ENCODE peak calls at places on chromosomes 3 and 15, in five cellular contexts. H, I, S, G and O are unnamed samples.
A peak's percentile ranks its signal among the peaks of the same experiment; 100 is the strongest.

GRCh38 chr15:56428821-56429458 is 36.0 kb downstream of the MNS1 start:
- DNase-seq in H (peak; percentile 49), I (no peak), S (no peak), G (peak; percentile 68), O (peak; percentile 52)

GRCh38 chr15:31265871-31266711 is 60.5 kb upstream of the KLF13 start:
- DNase-seq in H (no peak), I (peak; percentile 59), S (peak; percentile 59), G (peak; percentile 95), O (no peak)

GRCh38 chr15:68098465-68098864 is 44.4 kb downstream of the PIAS1 start:
- DNase-seq in H (no peak), I (no peak), S (no peak), G (peak; percentile 53), O (no peak)

GRCh38 chr3:9681723-9682081 is 21.9 kb upstream of the CPNE9 start:
- DNase-seq in H (no peak), I (peak; percentile 55), S (no peak), G (no peak), O (no peak)

GRCh38 chr3:113261996-113262665 is 50.8 kb downstream of the BOC start:
- DNase-seq in H (no peak), I (no peak), S (no peak), G (no peak), O (no peak)

GRCh38 chr3:71433631-71434030 is 149.9 kb downstream of the FOXP1 start:
- DNase-seq in H (no peak), I (no peak), S (no peak), G (no peak), O (no peak)

GRCh38 chr3:186070123-186070522 is 38.8 kb downstream of the ETV5 start:
- DNase-seq in H (no peak), I (no peak), S (no peak), G (no peak), O (no peak)

GRCh38 chr3:65785065-65785645 is 253.6 kb downstream of the MAGI1 start:
- DNase-seq in H (peak; percentile 73), I (no peak), S (no peak), G (peak; percentile 57), O (peak; percentile 85)

GRCh38 chr3:148203263-148204010 is 494.3 kb upstream of the AGTR1 start:
- DNase-seq in H (no peak), I (no peak), S (no peak), G (no peak), O (no peak)

GRCh38 chr3:58059349-58060321 is 51.4 kb downstream of the FLNB start:
- DNase-seq in H (peak; percentile 74), I (peak; percentile 34), S (no peak), G (no peak), O (no peak)

GRCh38 chr3:118943597-118943996 is 91.0 kb downstream of the IGSF11 start:
- DNase-seq in H (no peak), I (no peak), S (no peak), G (no peak), O (no peak)

GRCh38 chr3:103218146-103218545 is 783.3 kb downstream of the ZPLD1 start:
- DNase-seq in H (no peak), I (no peak), S (no peak), G (no peak), O (no peak)

GRCh38 chr3:184651945-184652344 is 59.9 kb downstream of the MAGEF1 start:
- DNase-seq in H (no peak), I (peak; percentile 31), S (no peak), G (no peak), O (no peak)

GRCh38 chr3:108099679-108100428 is 9.0 kb upstream of the CD47 start:
- DNase-seq in H (no peak), I (no peak), S (no peak), G (no peak), O (no peak)

GRCh38 chr3:146396792-146397191 is 72.6 kb downstream of the PLSCR2 start:
- DNase-seq in H (peak; percentile 77), I (no peak), S (no peak), G (no peak), O (no peak)

GRCh38 chr15:93706881-93707280 is 524.5 kb upstream of the MCTP2 start:
- DNase-seq in H (no peak), I (no peak), S (no peak), G (no peak), O (no peak)

GRCh38 chr3:99176169-99176964 is 274.9 kb upstream of the DCBLD2 start:
- DNase-seq in H (no peak), I (no peak), S (no peak), G (no peak), O (no peak)

GRCh38 chr15:67880651-67881182 is 40.9 kb upstream of the RNU6-1 start:
- DNase-seq in H (no peak), I (peak; percentile 71), S (no peak), G (peak; percentile 13), O (no peak)

GRCh38 chr3:180102604-180103003 is 65.9 kb upstream of the PEX5L start:
- DNase-seq in H (no peak), I (no peak), S (no peak), G (no peak), O (no peak)

GRCh38 chr15:79932447-79932846 is 35.6 kb upstream of the MTHFS start:
- DNase-seq in H (no peak), I (no peak), S (no peak), G (no peak), O (no peak)

GRCh38 chr3:179562467-179563297 is at the start of gene ACTL6A:
- DNase-seq in H (peak; percentile 100), I (peak; percentile 99), S (peak; percentile 100), G (peak; percentile 99), O (peak; percentile 100)

GRCh38 chr3:7709383-7710082 is 792.1 kb upstream of the LMCD1 start:
- DNase-seq in H (peak; percentile 67), I (no peak), S (no peak), G (no peak), O (no peak)

GRCh38 chr3:188830955-188831354 is 340.8 kb upstream of the TPRG1 start:
- DNase-seq in H (no peak), I (no peak), S (no peak), G (peak; percentile 3), O (peak; percentile 41)

GRCh38 chr15:83320831-83321230 is 36.4 kb upstream of the BNC1 start:
- DNase-seq in H (no peak), I (no peak), S (no peak), G (no peak), O (no peak)

GRCh38 chr3:185537369-185537970 is 14.9 kb downstream of the LIPH start:
- DNase-seq in H (peak; percentile 64), I (peak; percentile 69), S (peak; percentile 58), G (peak; percentile 48), O (peak; percentile 3)

GRCh38 chr15:39936187-39936586 is 2.3 kb downstream of the EIF2AK4 start:
- DNase-seq in H (peak; percentile 23), I (no peak), S (no peak), G (no peak), O (no peak)

GRCh38 chr3:100402150-100402706 is 889 bp downstream of the LNP1 start:
- DNase-seq in H (peak; percentile 50), I (no peak), S (no peak), G (peak; percentile 27), O (peak; percentile 27)

GRCh38 chr15:28181386-28181785 is 82.3 kb upstream of the OCA2 start:
- DNase-seq in H (no peak), I (no peak), S (no peak), G (no peak), O (no peak)

GRCh38 chr15:28182731-28183130 is 83.6 kb upstream of the OCA2 start:
- DNase-seq in H (no peak), I (no peak), S (no peak), G (no peak), O (no peak)

GRCh38 chr15:28184166-28184565 is 85.1 kb upstream of the OCA2 start:
- DNase-seq in H (no peak), I (no peak), S (no peak), G (no peak), O (no peak)

GRCh38 chr15:28179270-28179669 is 80.2 kb upstream of the OCA2 start:
- DNase-seq in H (no peak), I (no peak), S (no peak), G (no peak), O (no peak)

DNA sequence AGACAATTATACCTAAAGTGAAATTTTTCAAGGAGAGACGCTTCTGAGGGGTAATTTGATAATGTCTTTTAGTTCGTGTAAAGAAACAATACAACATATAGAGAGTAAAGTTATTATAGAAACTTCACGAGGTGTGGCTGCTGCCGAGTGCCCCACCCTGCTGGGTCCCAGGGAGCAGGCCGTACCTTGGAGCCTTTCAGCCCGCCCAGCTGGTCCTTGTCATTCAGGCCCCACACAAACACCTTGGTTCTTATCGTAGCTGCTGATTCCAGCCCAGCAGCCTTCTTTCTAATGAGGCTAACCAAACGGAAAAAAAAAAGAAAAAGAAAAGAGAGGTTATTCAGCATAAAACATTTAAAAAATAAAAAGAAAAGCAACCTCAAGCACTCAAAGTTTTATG is 83.1 kb upstream of the OCA2 start:
- DNase-seq in H (no peak), I (no peak), S (no peak), G (no peak), O (no peak)
- H3K36me3 ChIP-seq in H (peaks cover 12% of the 10 kb centered on the region), I (peaks cover 5% of the 10 kb centered on the region), S (peaks cover 93% of the 10 kb centered on the region), G (peaks cover 48% of the 10 kb centered on the region), O (peaks cover 23% of the 10 kb centered on the region)

GRCh38 chr3:73926360-73927202 is 301.8 kb upstream of the PDZRN3 start:
- DNase-seq in H (no peak), I (no peak), S (no peak), G (no peak), O (peak; percentile 57)

GRCh38 chr3:73925045-73925444 is 300.3 kb upstream of the PDZRN3 start:
- DNase-seq in H (no peak), I (no peak), S (no peak), G (no peak), O (no peak)

GRCh38 chr3:73927203-73927570 is 302.4 kb upstream of the PDZRN3 start:
- DNase-seq in H (no peak), I (no peak), S (no peak), G (no peak), O (no peak)

DNA sequence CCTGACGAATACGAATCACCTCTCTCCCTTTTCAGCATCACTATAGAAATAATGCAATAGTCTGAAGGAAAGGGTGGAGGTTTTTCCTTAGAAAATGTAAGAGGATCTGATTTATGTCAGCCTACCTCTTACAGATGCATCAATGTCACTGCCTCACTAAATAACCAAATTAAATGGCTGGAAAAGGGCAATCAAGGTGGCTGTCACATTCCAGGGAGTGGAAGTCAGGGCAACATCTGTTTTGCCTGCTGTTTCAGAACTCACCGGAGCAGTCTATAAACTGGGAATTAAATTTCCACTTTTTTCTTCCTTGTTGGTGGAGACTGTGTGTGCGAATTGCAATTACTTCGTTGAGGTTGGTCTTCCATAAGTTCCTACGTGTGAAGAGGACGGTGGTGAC is 299.3 kb upstream of the PDZRN3 start:
- DNase-seq in H (no peak), I (no peak), S (no peak), G (no peak), O (no peak)
- H3K4me1 ChIP-seq in H (no peaks in the 10 kb centered on the region), I (no peaks in the 10 kb centered on the region), S (no peaks in the 10 kb centered on the region), G (no peaks in the 10 kb centered on the region), O (peaks cover 15% of the 10 kb centered on the region)

DNA sequence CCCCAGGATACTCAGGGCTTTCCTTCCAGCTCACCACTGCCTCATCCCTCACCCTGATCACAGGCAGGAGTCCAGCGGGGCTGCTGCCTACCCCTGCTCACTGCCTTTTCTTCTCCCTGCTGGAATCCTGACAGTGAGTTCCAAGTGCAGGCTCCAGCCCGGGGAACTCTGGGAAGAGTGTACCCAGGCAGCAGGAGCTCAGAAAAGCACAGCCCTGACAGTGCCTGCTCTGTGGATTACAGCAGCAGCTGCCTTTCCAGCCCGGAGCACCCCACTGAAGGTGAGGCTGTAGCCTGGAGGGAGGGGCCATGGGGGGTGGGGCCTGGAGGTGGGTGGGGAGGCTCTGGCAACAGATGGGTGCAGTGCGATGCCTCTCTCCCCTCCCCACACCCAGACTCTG is 6.1 kb upstream of the JMJD7 start:
- DNase-seq in H (no peak), I (no peak), S (no peak), G (no peak), O (no peak)
- H3K36me3 ChIP-seq in H (peaks cover 12% of the 10 kb centered on the region), I (peaks cover 67% of the 10 kb centered on the region), S (peaks cover 86% of the 10 kb centered on the region), G (no peaks in the 10 kb centered on the region), O (no peaks in the 10 kb centered on the region)

GRCh38 chr3:45599984-45600650 is 5.6 kb downstream of the LIMD1 start:
- DNase-seq in H (no peak), I (peak; percentile 76), S (no peak), G (no peak), O (no peak)
- H3K4me1 ChIP-seq in H (peaks cover 27% of the 10 kb centered on the region), I (peaks cover 67% of the 10 kb centered on the region), S (peaks cover 84% of the 10 kb centered on the region), G (peaks cover 33% of the 10 kb centered on the region), O (peaks cover 21% of the 10 kb centered on the region)